ENCODE peak calls at places on chromosomes 6 and 20, in eight cellular contexts. T is testis, E is A549, W is heart left ventricle, V is HCT116, F is K562, Y is uterus, K is IMR-90. C is an unnamed sample.

GRCh38 chr6:68728580-68728979 is 93.5 kb downstream of the ADGRB3 start:
- DNase-seq in Y (no peak), F (no peak), T (no peak), K (no peak), W (no peak), V (no peak), E (no peak), C (no peak)

GRCh38 chr20:44990425-44990824 is 24.1 kb downstream of the STK4 start:
- DNase-seq in F (peak; percentile 10), W (no peak), V (no peak), T (no peak), Y (no peak), E (no peak), K (no peak), C (no peak)

GRCh38 chr6:41373919-41374617 is 38.7 kb downstream of the NCR2 start:
- DNase-seq in Y (no peak), K (no peak), F (no peak), T (no peak), E (no peak), V (no peak), W (no peak), C (no peak)

GRCh38 chr6:52691718-52692117 is 20.8 kb downstream of the TMEM14A start:
- DNase-seq in E (no peak), Y (no peak), K (peak; percentile 5), F (no peak), T (no peak), V (no peak), W (no peak), C (no peak)

GRCh38 chr20:37245671-37246237 is 15.9 kb downstream of the GHRH start:
- DNase-seq in W (no peak), F (no peak), Y (no peak), V (no peak), T (no peak), K (no peak), E (no peak), C (no peak)

GRCh38 chr6:40947876-40948514 is 91.0 kb downstream of the UNC5CL start:
- DNase-seq in Y (no peak), E (no peak), W (no peak), F (no peak), K (peak; percentile 90), V (no peak), T (no peak), C (no peak)

GRCh38 chr20:7792131-7792869 is 148.0 kb downstream of the HAO1 start:
- DNase-seq in V (no peak), Y (no peak), T (no peak), W (no peak), K (no peak), E (no peak), F (no peak), C (no peak)

GRCh38 chr6:130558131-130558530 is 192.3 kb downstream of the TMEM200A start:
- DNase-seq in Y (no peak), V (no peak), E (no peak), F (no peak), T (no peak), K (no peak), W (no peak), C (no peak)

GRCh38 chr6:88588938-88589337 is 374.5 kb downstream of the RNGTT start:
- DNase-seq in K (no peak), Y (no peak), W (no peak), F (no peak), T (no peak), E (no peak), V (no peak), C (no peak)

DNA sequence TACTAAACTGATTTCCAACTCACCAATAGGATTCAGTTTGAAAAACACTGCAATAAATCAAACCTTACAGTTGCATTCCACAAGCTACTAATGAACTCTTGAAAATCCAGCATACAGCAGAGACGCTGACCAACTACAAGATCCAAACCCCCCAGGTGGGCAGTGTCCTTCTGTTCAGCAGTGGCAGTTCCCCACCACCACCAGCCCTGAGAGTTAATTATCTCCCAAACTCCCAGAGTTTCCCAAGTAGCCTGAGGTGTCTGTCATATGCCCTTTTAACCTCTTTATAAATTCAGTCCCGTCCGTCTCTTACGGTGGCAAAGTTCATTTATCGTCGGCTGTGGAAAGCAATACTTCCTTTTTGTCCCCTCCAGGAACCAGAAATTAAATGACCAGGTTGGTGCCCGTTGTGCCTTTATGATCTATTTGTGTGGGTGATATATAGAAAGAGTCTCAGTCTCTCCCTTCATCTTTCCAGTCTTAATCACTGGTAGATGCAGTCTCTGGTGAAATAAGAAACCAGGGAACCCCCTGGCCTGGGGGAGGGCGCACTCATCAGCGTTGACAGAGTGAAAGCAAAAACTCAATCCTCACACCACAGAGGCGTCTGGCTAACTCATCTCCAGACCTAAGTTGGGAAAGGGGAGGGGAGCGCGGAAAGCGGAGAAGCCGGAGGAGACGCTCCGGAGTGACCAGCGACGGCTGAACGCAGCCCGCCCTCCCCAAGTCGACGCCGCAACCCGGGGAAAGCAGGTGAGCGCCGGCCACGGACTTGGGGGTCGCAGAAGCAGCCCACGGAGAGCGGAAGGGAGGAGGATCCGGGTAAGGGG is 717 bp downstream of the MRPL14 start:
- DNase-seq in Y (peak; percentile 60), K (peak; percentile 82), W (peak; percentile 61), F (peak; percentile 84), E (peak; percentile 42), V (no peak), T (peak; percentile 59), C (peak; percentile 54)
- TF ChIP-seq POLR2A in Y (no peak), K (peak; percentile 73), W (no peak), F (peak; percentile 1), E (no peak), V (no peak), T (no peak), C (no peak)

GRCh38 chr6:149484733-149485700 is at the start of gene ZC3H12D:
- DNase-seq in Y (no peak), T (peak; percentile 23), W (peak; percentile 74), K (peak; percentile 33), E (peak; percentile 34), V (peak; percentile 38), F (no peak), C (no peak)

GRCh38 chr6:149483849-149484635 is 772 bp downstream of the ZC3H12D start:
- DNase-seq in E (no peak), F (no peak), V (no peak), W (no peak), Y (no peak), K (no peak), T (no peak), C (no peak)

GRCh38 chr6:149483302-149483701 is 1.5 kb downstream of the ZC3H12D start:
- DNase-seq in W (no peak), T (no peak), E (no peak), F (no peak), K (no peak), Y (no peak), V (no peak), C (no peak)

GRCh38 chr6:149480502-149481280 is 4.1 kb downstream of the ZC3H12D start:
- DNase-seq in F (no peak), W (no peak), Y (no peak), V (no peak), T (no peak), K (no peak), E (no peak), C (no peak)

DNA sequence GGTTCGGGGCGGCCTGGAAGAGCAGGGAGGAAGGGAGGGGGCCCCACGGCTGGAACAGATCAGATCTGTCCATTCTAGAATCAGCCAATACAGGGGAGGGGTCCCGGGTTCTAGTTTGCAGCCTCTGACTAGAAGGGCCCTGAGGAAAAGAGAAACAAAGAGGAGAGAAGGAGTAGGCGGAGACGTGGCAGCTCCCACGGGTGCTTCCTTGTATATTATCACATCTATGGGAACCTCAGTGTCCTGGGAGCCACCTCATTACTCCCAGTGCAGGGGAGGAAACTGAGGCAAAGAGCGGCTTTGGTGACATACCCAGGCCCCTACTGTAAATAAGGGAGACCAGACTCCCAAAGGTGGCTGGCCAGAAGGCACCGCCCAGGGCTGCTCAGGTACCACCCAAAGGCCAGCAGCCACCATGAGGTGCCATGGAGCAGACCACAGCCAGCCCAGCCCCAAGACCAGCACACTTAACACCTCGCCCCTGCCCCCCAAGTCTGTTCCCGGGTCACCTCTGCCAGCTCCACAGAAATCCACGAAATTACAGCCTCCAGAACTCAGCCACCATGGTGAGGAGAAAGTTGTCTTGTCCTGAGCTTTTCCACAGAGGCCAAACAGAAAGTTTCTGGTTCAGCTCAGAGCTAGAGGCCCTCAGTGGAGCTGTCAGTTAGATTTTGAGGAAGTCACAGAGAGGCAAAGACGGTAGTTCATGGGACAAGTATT is 2.1 kb downstream of the ZC3H12D start:
- DNase-seq in E (no peak), W (no peak), F (no peak), K (no peak), Y (no peak), V (no peak), T (no peak), C (no peak)
- H3K27ac ChIP-seq in E (no peak overlapping the region), W (peak overlapping the region; percentile 78), F (no peak overlapping the region), K (no peak overlapping the region), Y (peak overlapping the region; percentile 62), V (no peak overlapping the region), T (no peak overlapping the region), C (no peak overlapping the region)

DNA sequence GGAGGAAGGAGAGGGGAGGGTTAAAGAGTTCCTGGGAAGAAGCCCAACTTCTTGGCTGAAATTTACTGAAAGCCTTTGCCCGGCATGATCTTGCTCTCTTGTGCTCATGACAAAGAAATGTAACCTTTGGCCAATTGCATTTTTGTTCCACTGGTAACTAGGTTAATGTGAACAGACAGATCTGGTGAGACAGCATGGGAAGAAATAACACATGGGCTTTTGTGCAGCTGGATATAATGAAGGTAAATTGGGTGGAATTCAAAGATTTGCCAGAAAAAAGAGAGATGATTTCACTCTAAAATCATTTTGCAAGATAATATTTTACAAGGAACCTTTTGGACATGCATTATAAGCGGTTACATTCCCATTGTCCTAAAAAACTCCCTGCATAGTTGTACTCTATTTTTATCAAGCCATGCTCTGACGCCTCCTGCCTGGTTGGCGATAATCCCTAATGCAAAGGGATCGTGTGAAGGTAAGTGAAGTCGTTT is 161.1 kb upstream of the AGPAT4 start:
- DNase-seq in T (peak; percentile 38), V (no peak), W (no peak), K (peak; percentile 95), Y (no peak), F (no peak), E (no peak), C (no peak)
- H3K4me3 ChIP-seq in T (no peak overlapping the region), V (no peak overlapping the region), W (no peak overlapping the region), K (no peak overlapping the region), Y (no peak overlapping the region), F (no peak overlapping the region), E (peak overlapping the region; percentile 27), C (no peak overlapping the region)

GRCh38 chr6:138456393-138456775 is 42.9 kb downstream of the NHSL1 start:
- DNase-seq in W (no peak), V (no peak), F (no peak), T (no peak), E (no peak), K (no peak), Y (no peak), C (no peak)

GRCh38 chr6:138450445-138450844 is 46.4 kb downstream of the HEBP2 start:
- DNase-seq in Y (no peak), F (no peak), K (no peak), E (no peak), V (no peak), T (no peak), W (no peak), C (no peak)

GRCh38 chr6:138454976-138455706 is 44.2 kb downstream of the NHSL1 start:
- DNase-seq in E (peak; percentile 8), K (no peak), T (no peak), W (no peak), F (no peak), Y (no peak), V (peak; percentile 58), C (no peak)

GRCh38 chr6:138451043-138451442 is 47.0 kb downstream of the HEBP2 start:
- DNase-seq in Y (no peak), V (no peak), K (no peak), W (no peak), T (no peak), F (no peak), E (no peak), C (no peak)

GRCh38 chr6:138455746-138456392 is 43.4 kb downstream of the NHSL1 start:
- DNase-seq in Y (no peak), V (peak; percentile 87), E (no peak), K (peak; percentile 52), T (no peak), W (no peak), F (no peak), C (no peak)
- TF ChIP-seq POLR2A in Y (no peak), V (no peak), E (no peak), K (no peak), T (no peak), W (no peak), F (no peak), C (no peak)

C was measured in ovary.